ENCODE peak calls at places on chromosome 9, in four cellular contexts. U is HCT116, K is GM13977, V is AG10803. R is an unnamed sample.

GRCh38 chr9:114385412-114386181 is 2.2 kb downstream of the AKNA start:
- DNase-seq in U (peak), K (peak), V (peak), R (peak)

GRCh38 chr9:72382405-72382804 is 17.4 kb upstream of the ZFAND5 start:
- DNase-seq in U (no peak), K (no peak), V (no peak), R (no peak)

GRCh38 chr9:21584890-21585289 is 102.8 kb upstream of the IFNE start:
- DNase-seq in U (no peak), K (no peak), V (no peak), R (no peak)

GRCh38 chr9:81548911-81549310 is 140.4 kb downstream of the TLE1 start:
- DNase-seq in U (no peak), K (no peak), V (no peak), R (no peak)

GRCh38 chr9:14183001-14183400 is 130.9 kb downstream of the NFIB start:
- DNase-seq in U (no peak), K (no peak), V (no peak), R (no peak)

GRCh38 chr9:3857673-3858072 is 331.9 kb upstream of the RFX3 start:
- DNase-seq in U (no peak), K (no peak), V (peak), R (no peak)

GRCh38 chr9:90274725-90275124 is 367.9 kb downstream of the DIRAS2 start:
- DNase-seq in U (no peak), K (no peak), V (no peak), R (no peak)

GRCh38 chr9:127980706-127981558 is at the start of gene EEIG1:
- DNase-seq in U (peak), K (peak), V (peak), R (peak)

GRCh38 chr9:37694355-37694754 is 43.6 kb downstream of the FRMPD1 start:
- DNase-seq in U (no peak), K (no peak), V (no peak), R (no peak)

GRCh38 chr9:130117816-130118632 is 54.2 kb upstream of the NCS1 start:
- DNase-seq in U (peak), K (no peak), V (peak), R (no peak)

GRCh38 chr9:122922713-122923112 is 8.6 kb downstream of the ZBTB26 start:
- DNase-seq in U (no peak), K (no peak), V (no peak), R (no peak)

GRCh38 chr9:80061940-80062339 is 490.2 kb downstream of the TLE4 start:
- DNase-seq in U (no peak), K (no peak), V (peak), R (no peak)

GRCh38 chr9:79581388-79581787 is 9.6 kb downstream of the TLE4 start:
- DNase-seq in U (no peak), K (no peak), V (no peak), R (no peak)

GRCh38 chr9:130680836-130681768 is 12.5 kb upstream of the EXOSC2 start:
- DNase-seq in U (peak), K (peak), V (peak), R (peak)

GRCh38 chr9:3521961-3522360 is 3.8 kb downstream of the RFX3 start:
- DNase-seq in U (no peak), K (no peak), V (no peak), R (peak)

GRCh38 chr9:18240213-18240612 is 233.7 kb upstream of the ADAMTSL1 start:
- DNase-seq in U (no peak), K (no peak), V (no peak), R (no peak)

GRCh38 chr9:126491256-126491879 is 122.4 kb upstream of the LMX1B start:
- DNase-seq in U (no peak), K (peak), V (peak), R (peak)

GRCh38 chr9:134492281-134492691 is 149.3 kb upstream of the COL5A1 start:
- DNase-seq in U (no peak), K (no peak), V (peak), R (no peak)

GRCh38 chr9:108786756-108787663 is 68.8 kb downstream of the ACTL7B start:
- DNase-seq in U (peak), K (no peak), V (peak), R (no peak)

GRCh38 chr9:99632349-99633038 is 189.2 kb upstream of the NR4A3 start:
- DNase-seq in U (no peak), K (no peak), V (no peak), R (no peak)

GRCh38 chr9:82332018-82332773 is 343.6 kb downstream of the SPATA31D1 start:
- DNase-seq in U (no peak), K (no peak), V (peak), R (no peak)

GRCh38 chr9:97312556-97312955 is 5.1 kb downstream of the CCDC180 start:
- DNase-seq in U (no peak), K (no peak), V (no peak), R (no peak)

GRCh38 chr9:109863961-109864360 is 84.0 kb downstream of the PALM2AKAP2 start:
- DNase-seq in U (no peak), K (no peak), V (no peak), R (no peak)

GRCh38 chr9:92647671-92648446 is 22.1 kb downstream of the IPPK start:
- DNase-seq in U (no peak), K (no peak), V (no peak), R (no peak)

GRCh38 chr9:85258823-85259370 is 482.9 kb downstream of the AGTPBP1 start:
- DNase-seq in U (peak), K (peak), V (peak), R (peak)

GRCh38 chr9:123727332-123727731 is 202.6 kb downstream of the DENND1A start:
- DNase-seq in U (peak), K (no peak), V (peak), R (no peak)

GRCh38 chr9:113349434-113350337 is at the start of gene BSPRY:
- DNase-seq in U (peak), K (peak), V (no peak), R (peak)

GRCh38 chr9:86794356-86795046 is 152.8 kb downstream of the GAS1 start:
- DNase-seq in U (no peak), K (no peak), V (peak), R (no peak)

GRCh38 chr9:4962085-4962484 is 23.0 kb upstream of the JAK2 start:
- DNase-seq in U (no peak), K (no peak), V (no peak), R (no peak)

GRCh38 chr9:129548571-129549135 is 72.2 kb downstream of the C9orf50 start:
- DNase-seq in U (no peak), K (no peak), V (no peak), R (peak)

GRCh38 chr9:77290373-77290772 is 113.0 kb downstream of the VPS13A start:
- DNase-seq in U (no peak), K (no peak), V (no peak), R (no peak)

GRCh38 chr9:77293949-77294348 is 116.6 kb downstream of the VPS13A start:
- DNase-seq in U (no peak), K (no peak), V (no peak), R (no peak)

DNA sequence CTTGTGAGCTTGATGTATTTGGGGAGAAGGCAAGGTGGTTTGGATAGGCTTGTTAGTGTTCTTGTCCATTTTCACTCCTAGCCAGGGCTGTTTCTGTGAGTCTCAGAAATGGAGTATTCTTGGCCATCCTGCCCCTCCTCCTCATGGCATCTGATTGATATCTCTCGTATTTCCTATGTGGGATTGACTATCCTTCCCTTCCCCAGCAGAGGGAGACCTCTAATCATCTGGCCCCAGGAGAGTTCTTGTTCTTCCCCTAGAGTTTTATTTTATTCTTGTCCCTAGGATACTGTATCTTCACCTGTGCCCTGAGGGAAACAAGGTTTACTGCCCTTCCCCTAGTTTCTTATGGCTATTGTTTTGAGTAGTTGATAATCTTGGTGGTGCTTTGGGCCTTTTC is 114.4 kb downstream of the VPS13A start:
- DNase-seq in U (peak), K (no peak), V (peak), R (no peak)
- TF ChIP-seq CTCF in U (peak), K (no peak), V (peak), R (no peak)

DNA sequence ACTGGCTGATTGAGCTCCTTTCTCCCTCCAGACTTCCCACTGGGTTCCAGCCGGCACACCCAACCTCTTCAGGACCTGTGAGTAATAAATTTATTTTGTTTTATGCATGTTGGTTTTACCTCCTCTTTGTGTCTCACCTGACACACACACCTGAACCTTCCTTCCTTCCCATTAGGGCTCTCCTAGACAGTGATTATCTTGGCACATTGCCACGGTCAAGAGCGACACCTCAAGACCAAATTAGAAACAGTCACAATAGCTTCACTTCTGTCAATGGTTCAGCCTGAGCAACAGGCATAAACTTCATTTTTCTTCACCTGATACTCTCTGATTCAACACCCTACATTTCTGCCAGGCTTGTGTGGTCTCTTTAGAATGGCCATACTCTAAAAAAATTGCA is 296.3 kb upstream of the SMARCA2 start:
- DNase-seq in U (no peak), K (no peak), V (no peak), R (no peak)
- TF ChIP-seq CTCF in U (no peak), K (no peak), V (no peak), R (no peak)

DNA sequence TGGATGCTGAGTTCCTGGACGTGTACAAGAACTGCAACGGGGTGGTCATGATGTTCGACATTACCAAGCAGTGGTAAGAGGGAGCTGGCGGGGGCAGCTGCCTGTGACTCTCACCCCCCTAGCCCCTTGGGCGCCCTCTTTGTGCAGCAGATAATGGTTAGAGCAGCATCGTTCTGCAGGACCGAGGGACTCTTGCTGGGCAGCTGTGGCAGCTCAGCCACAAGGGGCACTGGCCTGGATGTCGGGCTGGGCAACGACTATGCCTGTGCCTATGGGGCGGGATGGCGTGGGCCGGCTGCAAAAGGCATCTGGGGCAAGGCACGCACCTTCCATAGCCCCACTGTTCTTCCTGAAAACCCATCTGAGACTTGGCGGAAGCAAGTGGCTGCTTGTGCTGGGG is 12.9 kb upstream of the AJM1 start:
- DNase-seq in U (no peak), K (no peak), V (no peak), R (no peak)
- TF ChIP-seq CTCF in U (no peak), K (no peak), V (no peak), R (no peak)

GRCh38 chr9:124776952-124777645 is at the start of gene OLFML2A:
- DNase-seq in U (no peak), K (peak), V (no peak), R (peak)
- TF ChIP-seq CTCF in U (peak), K (peak), V (no peak), R (peak)

DNA sequence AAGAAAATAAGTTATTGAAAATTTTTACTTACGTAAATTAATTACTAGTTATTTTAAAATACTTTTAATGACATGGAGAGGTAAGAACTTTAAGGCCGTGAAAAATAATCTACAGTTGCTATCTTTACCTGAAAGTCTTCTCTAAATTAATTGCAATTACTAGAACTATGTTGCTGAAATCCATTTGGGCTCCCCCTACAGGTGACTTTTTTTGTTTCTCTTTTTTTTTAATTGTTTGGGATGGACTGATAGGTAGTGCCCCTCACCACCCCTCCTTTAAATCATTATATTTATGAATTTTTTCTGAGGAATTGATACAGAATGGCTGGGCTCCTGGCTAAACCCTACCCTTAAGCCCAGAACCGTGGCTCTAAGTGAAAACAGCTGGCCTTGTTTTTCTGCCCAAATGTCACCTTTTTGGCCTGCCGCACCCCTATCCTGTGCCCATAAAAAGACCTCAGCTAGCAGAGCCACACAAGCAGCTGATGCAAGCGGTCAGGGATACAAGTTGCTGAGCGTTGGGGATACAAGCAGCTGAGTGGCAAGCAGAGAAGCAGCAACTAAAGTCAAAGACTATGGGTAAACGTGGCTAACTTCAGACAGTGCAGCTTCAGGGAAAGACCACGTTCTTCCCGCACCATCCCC is 315.2 kb upstream of the ACO1 start:
- DNase-seq in U (no peak), K (no peak), V (no peak), R (no peak)
- TF ChIP-seq CTCF in U (peak), K (peak), V (peak), R (no peak)

GRCh38 chr9:26292943-26293342 is 599.7 kb downstream of the CAAP1 start:
- DNase-seq in U (no peak), K (no peak), V (peak), R (no peak)
- TF ChIP-seq CTCF in U (no peak), K (no peak), V (no peak), R (no peak)

DNA sequence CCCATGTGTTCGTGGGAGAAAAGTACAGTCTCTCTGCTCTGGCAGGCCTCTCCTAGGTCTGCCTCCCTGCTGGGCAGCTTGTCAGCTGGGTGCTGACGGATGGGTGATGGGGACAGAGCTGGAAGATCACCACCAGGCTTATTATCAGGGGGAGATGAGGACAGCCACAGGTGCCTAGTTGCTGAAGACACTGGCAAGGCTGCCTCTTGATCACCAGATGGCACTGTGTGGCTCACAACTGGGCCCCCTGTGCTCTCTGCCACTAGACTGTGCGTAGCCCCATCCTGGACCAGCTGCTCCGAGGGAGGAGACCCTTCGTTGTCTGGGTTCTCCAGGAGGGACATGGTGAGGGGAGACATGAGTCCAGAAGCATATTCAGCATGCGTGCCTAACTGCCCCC is 73.0 kb downstream of the KIF24 start:
- DNase-seq in U (no peak), K (no peak), V (no peak), R (no peak)
- TF ChIP-seq CTCF in U (peak), K (peak), V (peak), R (no peak)

R was measured in GM20000.